ENCODE peak calls at places on chromosomes 2 and 18, in five cellular contexts. One of them, this sample, is unnamed.
A peak's percentile ranks its signal among the peaks of the same experiment; 100 is the strongest.

GRCh38 chr18:49071365-49071764 is 120.6 kb upstream of the SMAD7 start:
- DNase-seq in GM23248: no peak
- DNase-seq in BE2C: no peak
- DNase-seq in bronchial epithelial cell: no peak
- DNase-seq in upper lobe of right lung: no peak
- DNase-seq in this sample: no peak

GRCh38 chr2:68878071-68878711 is 7.0 kb upstream of the BMP10 start:
- DNase-seq in GM23248: no peak
- DNase-seq in BE2C: no peak
- DNase-seq in bronchial epithelial cell: no peak
- DNase-seq in upper lobe of right lung: no peak
- DNase-seq in this sample: no peak

GRCh38 chr18:37889963-37890362 is 324.4 kb upstream of the CELF4 start:
- DNase-seq in GM23248: no peak
- DNase-seq in BE2C: peak; percentile 5
- DNase-seq in bronchial epithelial cell: no peak
- DNase-seq in upper lobe of right lung: no peak
- DNase-seq in this sample: no peak

GRCh38 chr2:118849226-118850170 is 2.0 kb upstream of the EN1 start:
- DNase-seq in GM23248: no peak
- DNase-seq in BE2C: no peak
- DNase-seq in bronchial epithelial cell: no peak
- DNase-seq in upper lobe of right lung: no peak
- DNase-seq in this sample: no peak

GRCh38 chr2:60281730-60282129 is 271.7 kb downstream of the BCL11A start:
- DNase-seq in GM23248: no peak
- DNase-seq in BE2C: no peak
- DNase-seq in bronchial epithelial cell: no peak
- DNase-seq in upper lobe of right lung: no peak
- DNase-seq in this sample: no peak

GRCh38 chr2:162716122-162716521 is 122.4 kb downstream of the KCNH7 start:
- DNase-seq in GM23248: no peak
- DNase-seq in BE2C: no peak
- DNase-seq in bronchial epithelial cell: no peak
- DNase-seq in upper lobe of right lung: no peak
- DNase-seq in this sample: no peak

GRCh38 chr18:71431171-71431570 is 1113.0 kb downstream of the CBLN2 start:
- DNase-seq in GM23248: no peak
- DNase-seq in BE2C: no peak
- DNase-seq in bronchial epithelial cell: no peak
- DNase-seq in upper lobe of right lung: no peak
- DNase-seq in this sample: no peak

GRCh38 chr18:76459687-76460350 is 35.2 kb downstream of the ZNF516 start:
- DNase-seq in GM23248: peak; percentile 99
- DNase-seq in BE2C: no peak
- DNase-seq in bronchial epithelial cell: peak; percentile 100
- DNase-seq in upper lobe of right lung: peak; percentile 66
- DNase-seq in this sample: peak; percentile 61

GRCh38 chr2:112661656-112662305 is 16.0 kb downstream of the SLC20A1 start:
- DNase-seq in GM23248: no peak
- DNase-seq in BE2C: no peak
- DNase-seq in bronchial epithelial cell: peak; percentile 46
- DNase-seq in upper lobe of right lung: no peak
- DNase-seq in this sample: no peak

GRCh38 chr2:185934232-185934631 is 195.6 kb downstream of the FSIP2 start:
- DNase-seq in GM23248: no peak
- DNase-seq in BE2C: peak; percentile 7
- DNase-seq in bronchial epithelial cell: no peak
- DNase-seq in upper lobe of right lung: no peak
- DNase-seq in this sample: no peak

GRCh38 chr18:9772847-9773677 is 65.0 kb downstream of the RAB31 start:
- DNase-seq in GM23248: no peak
- DNase-seq in BE2C: no peak
- DNase-seq in bronchial epithelial cell: no peak
- DNase-seq in upper lobe of right lung: no peak
- DNase-seq in this sample: no peak

GRCh38 chr2:232365621-232366321 is 12.8 kb upstream of the ALPP start:
- DNase-seq in GM23248: peak; percentile 60
- DNase-seq in BE2C: peak; percentile 49
- DNase-seq in bronchial epithelial cell: no peak
- DNase-seq in upper lobe of right lung: no peak
- DNase-seq in this sample: no peak

GRCh38 chr2:168708099-168708498 is 94.3 kb upstream of the NOSTRIN start:
- DNase-seq in GM23248: no peak
- DNase-seq in BE2C: no peak
- DNase-seq in bronchial epithelial cell: no peak
- DNase-seq in upper lobe of right lung: no peak
- DNase-seq in this sample: no peak

GRCh38 chr18:59801576-59801975 is 98.2 kb upstream of the PMAIP1 start:
- DNase-seq in GM23248: no peak
- DNase-seq in BE2C: no peak
- DNase-seq in bronchial epithelial cell: no peak
- DNase-seq in upper lobe of right lung: no peak
- DNase-seq in this sample: no peak
- H3K4me3 ChIP-seq in GM23248: no peak overlapping the region
- H3K4me3 ChIP-seq in BE2C: no peak overlapping the region
- H3K4me3 ChIP-seq in bronchial epithelial cell: no peak overlapping the region
- H3K4me3 ChIP-seq in upper lobe of right lung: no peak overlapping the region
- H3K4me3 ChIP-seq in this sample: no peak overlapping the region

GRCh38 chr18:42296192-42296591 is 341.2 kb downstream of the PIK3C3 start:
- DNase-seq in GM23248: no peak
- DNase-seq in BE2C: no peak
- DNase-seq in bronchial epithelial cell: no peak
- DNase-seq in upper lobe of right lung: no peak
- DNase-seq in this sample: no peak

GRCh38 chr18:42296723-42297122 is 341.7 kb downstream of the PIK3C3 start:
- DNase-seq in GM23248: peak; percentile 51
- DNase-seq in BE2C: no peak
- DNase-seq in bronchial epithelial cell: peak; percentile 3
- DNase-seq in upper lobe of right lung: no peak
- DNase-seq in this sample: no peak

GRCh38 chr18:42298744-42299685 is 344.0 kb downstream of the PIK3C3 start:
- DNase-seq in GM23248: peak; percentile 82
- DNase-seq in BE2C: peak; percentile 60
- DNase-seq in bronchial epithelial cell: peak; percentile 53
- DNase-seq in upper lobe of right lung: peak; percentile 71
- DNase-seq in this sample: peak; percentile 79
- H3K4me3 ChIP-seq in GM23248: peak overlapping the region; percentile 56
- H3K4me3 ChIP-seq in BE2C: peak overlapping the region; percentile 62
- H3K4me3 ChIP-seq in bronchial epithelial cell: no peak overlapping the region
- H3K4me3 ChIP-seq in upper lobe of right lung: peak overlapping the region; percentile 18
- H3K4me3 ChIP-seq in this sample: peak overlapping the region; percentile 20

DNA sequence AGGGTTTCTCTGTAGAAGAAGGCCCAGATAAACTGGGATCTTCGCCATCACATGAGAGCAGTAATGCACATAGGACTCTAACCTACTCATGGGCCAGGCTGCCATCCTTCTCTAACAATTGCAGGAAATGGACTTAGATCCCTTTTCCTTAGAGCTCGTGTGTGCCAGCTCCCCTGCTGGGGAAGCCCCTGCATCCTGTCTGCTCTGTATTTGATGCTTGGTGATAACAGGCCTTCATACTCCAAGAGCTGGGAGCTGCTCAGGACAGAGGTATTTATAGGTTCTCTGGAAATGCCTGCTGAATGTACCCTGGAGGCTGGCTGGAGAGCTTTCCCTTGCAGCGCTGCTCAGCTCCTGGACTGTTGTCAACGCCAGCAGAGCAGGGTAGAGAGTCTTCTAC is 249.6 kb downstream of the MTX2 start:
- DNase-seq in GM23248: no peak
- DNase-seq in BE2C: peak; percentile 44
- DNase-seq in bronchial epithelial cell: no peak
- DNase-seq in upper lobe of right lung: no peak
- DNase-seq in this sample: no peak
- H3K4me3 ChIP-seq in GM23248: no peak overlapping the region
- H3K4me3 ChIP-seq in BE2C: no peak overlapping the region
- H3K4me3 ChIP-seq in bronchial epithelial cell: no peak overlapping the region
- H3K4me3 ChIP-seq in upper lobe of right lung: no peak overlapping the region
- H3K4me3 ChIP-seq in this sample: no peak overlapping the region

DNA sequence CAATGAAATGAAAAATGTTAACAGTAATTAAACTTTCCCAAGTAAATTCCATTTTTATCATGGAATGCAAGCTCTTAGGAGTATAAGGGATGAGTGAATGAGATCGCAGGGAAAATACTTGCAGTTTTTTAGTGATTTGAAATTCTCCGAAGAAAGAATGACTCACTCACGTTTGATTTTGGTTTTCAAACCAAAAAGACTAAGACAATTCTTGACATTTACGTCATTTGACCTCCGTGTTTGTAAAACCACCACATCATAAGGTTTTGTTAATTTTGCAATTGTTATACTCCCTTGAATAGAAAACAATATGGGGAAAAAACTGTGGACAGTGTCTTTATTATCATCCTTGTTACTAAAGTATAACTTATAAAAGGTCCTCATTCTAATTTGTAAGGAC is 29.4 kb downstream of the COL4A4 start:
- DNase-seq in GM23248: no peak
- DNase-seq in BE2C: no peak
- DNase-seq in bronchial epithelial cell: no peak
- DNase-seq in upper lobe of right lung: no peak
- DNase-seq in this sample: no peak
- H3K4me3 ChIP-seq in GM23248: no peak overlapping the region
- H3K4me3 ChIP-seq in BE2C: no peak overlapping the region
- H3K4me3 ChIP-seq in bronchial epithelial cell: no peak overlapping the region
- H3K4me3 ChIP-seq in upper lobe of right lung: no peak overlapping the region
- H3K4me3 ChIP-seq in this sample: no peak overlapping the region

GRCh38 chr2:205685314-205686230 is 3.3 kb downstream of the NRP2 start:
- DNase-seq in GM23248: peak; percentile 87
- DNase-seq in BE2C: peak; percentile 51
- DNase-seq in bronchial epithelial cell: peak; percentile 50
- DNase-seq in upper lobe of right lung: peak; percentile 79
- DNase-seq in this sample: peak; percentile 43
- H3K4me3 ChIP-seq in GM23248: peak overlapping the region; percentile 82
- H3K4me3 ChIP-seq in BE2C: peak overlapping the region; percentile 75
- H3K4me3 ChIP-seq in bronchial epithelial cell: peak overlapping the region; percentile 67
- H3K4me3 ChIP-seq in upper lobe of right lung: peak overlapping the region; percentile 72
- H3K4me3 ChIP-seq in this sample: peak overlapping the region; percentile 71

DNA sequence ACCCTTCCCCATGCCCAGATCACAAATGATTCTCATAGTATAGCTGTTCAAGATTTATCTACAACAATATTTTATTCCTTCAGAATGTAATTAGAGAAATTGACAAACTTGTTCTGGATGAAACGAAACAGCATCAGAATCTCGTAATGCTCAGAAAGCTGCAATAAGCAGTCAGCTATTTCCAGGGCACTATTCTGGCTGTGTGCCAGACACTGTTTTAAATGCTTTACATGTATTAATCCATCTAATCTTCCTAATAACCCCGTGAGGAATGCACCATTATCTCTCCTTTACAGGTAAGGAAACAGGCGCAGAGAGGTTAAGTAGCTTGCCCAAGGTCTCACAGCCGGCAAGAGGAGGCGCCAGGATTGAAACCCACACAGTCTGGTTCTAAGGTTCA is 10.1 kb upstream of the LYPD6B start:
- DNase-seq in GM23248: no peak
- DNase-seq in BE2C: no peak
- DNase-seq in bronchial epithelial cell: no peak
- DNase-seq in upper lobe of right lung: no peak
- DNase-seq in this sample: no peak
- H3K4me3 ChIP-seq in GM23248: no peak overlapping the region
- H3K4me3 ChIP-seq in BE2C: no peak overlapping the region
- H3K4me3 ChIP-seq in bronchial epithelial cell: no peak overlapping the region
- H3K4me3 ChIP-seq in upper lobe of right lung: no peak overlapping the region
- H3K4me3 ChIP-seq in this sample: no peak overlapping the region

GRCh38 chr2:45859682-45860081 is 208.2 kb downstream of the PRKCE start:
- DNase-seq in GM23248: no peak
- DNase-seq in BE2C: no peak
- DNase-seq in bronchial epithelial cell: no peak
- DNase-seq in upper lobe of right lung: no peak
- DNase-seq in this sample: no peak

GRCh38 chr2:45862843-45863242 is 211.4 kb downstream of the PRKCE start:
- DNase-seq in GM23248: no peak
- DNase-seq in BE2C: no peak
- DNase-seq in bronchial epithelial cell: no peak
- DNase-seq in upper lobe of right lung: no peak
- DNase-seq in this sample: no peak

GRCh38 chr2:45857206-45857605 is 205.7 kb downstream of the PRKCE start:
- DNase-seq in GM23248: no peak
- DNase-seq in BE2C: no peak
- DNase-seq in bronchial epithelial cell: no peak
- DNase-seq in upper lobe of right lung: no peak
- DNase-seq in this sample: no peak

GRCh38 chr2:45857848-45858520 is 206.5 kb downstream of the PRKCE start:
- DNase-seq in GM23248: no peak
- DNase-seq in BE2C: no peak
- DNase-seq in bronchial epithelial cell: no peak
- DNase-seq in upper lobe of right lung: no peak
- DNase-seq in this sample: peak; percentile 77

DNA sequence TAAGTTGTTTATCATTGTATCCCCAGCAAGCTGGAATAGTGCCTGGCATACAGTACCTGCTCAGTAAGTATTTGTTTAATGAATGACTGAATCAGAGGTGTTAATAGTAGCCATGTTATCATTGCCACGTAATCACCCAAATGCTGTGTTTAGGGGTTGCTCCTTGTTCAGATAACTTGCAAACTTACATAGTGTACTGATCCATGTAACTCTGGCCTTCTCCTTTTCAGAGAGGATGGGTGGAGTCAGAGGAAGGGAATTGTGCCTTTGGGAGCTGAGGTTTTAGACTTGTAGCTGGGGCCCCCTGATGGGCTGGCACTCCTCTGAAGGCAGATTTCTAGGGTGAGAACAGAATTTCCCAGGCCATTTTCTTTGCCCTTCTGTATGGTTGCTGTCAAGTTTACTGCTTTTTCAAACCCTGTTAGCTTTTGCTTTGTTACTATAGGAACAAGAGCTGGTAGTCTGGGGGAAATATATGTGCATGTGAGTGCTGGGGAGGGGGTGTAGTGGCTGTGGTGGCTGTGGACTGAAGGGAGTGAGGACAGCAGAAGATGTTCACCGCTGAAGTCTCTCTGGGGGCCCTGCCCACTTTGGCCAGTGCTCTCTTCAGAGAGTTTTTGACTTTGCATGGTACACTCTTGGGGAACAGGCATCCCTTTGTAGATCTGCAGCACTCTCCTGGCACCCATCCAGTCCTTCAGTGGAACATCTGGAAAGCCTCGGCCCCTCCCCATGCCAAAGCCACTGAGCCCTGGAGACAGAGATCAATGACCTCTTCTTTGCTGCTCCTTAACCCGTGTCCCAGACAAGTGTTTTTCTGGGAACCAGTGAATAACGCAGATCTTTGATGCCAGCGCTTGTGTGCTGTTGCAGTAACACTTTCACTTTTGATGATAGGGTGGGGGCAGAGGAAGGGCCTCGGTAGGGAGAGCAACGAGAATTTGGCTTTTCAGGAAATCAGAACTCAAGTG is 208.9 kb downstream of the PRKCE start:
- DNase-seq in GM23248: peak; percentile 68
- DNase-seq in BE2C: peak; percentile 78
- DNase-seq in bronchial epithelial cell: peak; percentile 61
- DNase-seq in upper lobe of right lung: no peak
- DNase-seq in this sample: peak; percentile 33
- H3K4me3 ChIP-seq in GM23248: peak overlapping the region; percentile 61
- H3K4me3 ChIP-seq in BE2C: peak overlapping the region; percentile 40
- H3K4me3 ChIP-seq in bronchial epithelial cell: no peak overlapping the region
- H3K4me3 ChIP-seq in upper lobe of right lung: peak overlapping the region; percentile 36
- H3K4me3 ChIP-seq in this sample: peak overlapping the region; percentile 33

This sample was measured in stomach.